ENCODE peak calls at places on chromosomes 3 and 15, in seven cellular contexts. One of them, this sample, is unnamed.
A peak's percentile ranks its signal among the peaks of the same experiment; 100 is the strongest.

GRCh38 chr3:123692041-123692440 is 107.2 kb upstream of the HACD2 start:
- DNase-seq in naive thymus-derived CD8-positive, alpha-beta T cell: no peak
- DNase-seq in C1 segment of cervical spinal cord: no peak
- DNase-seq in nucleus accumbens: no peak
- DNase-seq in cardiac muscle cell: no peak
- DNase-seq in H7: no peak
- DNase-seq in HT1080: peak; percentile 63
- DNase-seq in this sample: no peak

GRCh38 chr3:182212479-182213076 is 500.9 kb downstream of the SOX2 start:
- DNase-seq in cardiac muscle cell: no peak
- DNase-seq in naive thymus-derived CD8-positive, alpha-beta T cell: no peak
- DNase-seq in nucleus accumbens: no peak
- DNase-seq in C1 segment of cervical spinal cord: no peak
- DNase-seq in H7: peak; percentile 49
- DNase-seq in HT1080: peak; percentile 98
- DNase-seq in this sample: peak; percentile 96

GRCh38 chr15:52392008-52392687 is 96.5 kb upstream of the MYO5C start:
- DNase-seq in nucleus accumbens: no peak
- DNase-seq in H7: peak; percentile 41
- DNase-seq in HT1080: peak; percentile 3
- DNase-seq in cardiac muscle cell: no peak
- DNase-seq in C1 segment of cervical spinal cord: no peak
- DNase-seq in naive thymus-derived CD8-positive, alpha-beta T cell: no peak
- DNase-seq in this sample: peak; percentile 57

GRCh38 chr15:64263567-64263966 is 92.4 kb downstream of the CSNK1G1 start:
- DNase-seq in C1 segment of cervical spinal cord: no peak
- DNase-seq in HT1080: no peak
- DNase-seq in cardiac muscle cell: no peak
- DNase-seq in H7: no peak
- DNase-seq in nucleus accumbens: no peak
- DNase-seq in naive thymus-derived CD8-positive, alpha-beta T cell: no peak
- DNase-seq in this sample: no peak

GRCh38 chr3:175073209-175073905 is 214.2 kb downstream of the NAALADL2 start:
- DNase-seq in nucleus accumbens: no peak
- DNase-seq in naive thymus-derived CD8-positive, alpha-beta T cell: no peak
- DNase-seq in C1 segment of cervical spinal cord: no peak
- DNase-seq in HT1080: no peak
- DNase-seq in cardiac muscle cell: no peak
- DNase-seq in H7: no peak
- DNase-seq in this sample: no peak

GRCh38 chr3:32934150-32934742 is 17.2 kb upstream of the CCR4 start:
- DNase-seq in nucleus accumbens: no peak
- DNase-seq in HT1080: no peak
- DNase-seq in cardiac muscle cell: peak; percentile 42
- DNase-seq in naive thymus-derived CD8-positive, alpha-beta T cell: no peak
- DNase-seq in C1 segment of cervical spinal cord: no peak
- DNase-seq in H7: peak; percentile 43
- DNase-seq in this sample: peak; percentile 3

GRCh38 chr3:38109580-38110313 is 27.2 kb downstream of the ACAA1 start:
- DNase-seq in naive thymus-derived CD8-positive, alpha-beta T cell: no peak
- DNase-seq in C1 segment of cervical spinal cord: no peak
- DNase-seq in cardiac muscle cell: no peak
- DNase-seq in HT1080: no peak
- DNase-seq in H7: no peak
- DNase-seq in nucleus accumbens: no peak
- DNase-seq in this sample: no peak

GRCh38 chr3:7630925-7631324 is 770.0 kb downstream of the GRM7 start:
- DNase-seq in naive thymus-derived CD8-positive, alpha-beta T cell: no peak
- DNase-seq in cardiac muscle cell: peak; percentile 7
- DNase-seq in HT1080: peak; percentile 35
- DNase-seq in H7: peak; percentile 10
- DNase-seq in C1 segment of cervical spinal cord: no peak
- DNase-seq in nucleus accumbens: no peak
- DNase-seq in this sample: peak; percentile 15

This sample was measured in Daoy.